ENCODE peak calls at places on chromosomes 16 and 17, in six cellular contexts. One of them, this sample, is unnamed.

GRCh38 chr16:51161440-51162195 is 10.5 kb upstream of the SALL1 start:
- DNase-seq in heart right ventricle: no peak
- DNase-seq in cardiac muscle cell: no peak
- DNase-seq in right lobe of liver: no peak
- DNase-seq in mucosa of descending colon: no peak
- DNase-seq in ovary: no peak
- DNase-seq in this sample: no peak

GRCh38 chr16:56424791-56425438 is 430 bp downstream of the AMFR start:
- DNase-seq in cardiac muscle cell: peak; percentile 15
- DNase-seq in ovary: peak; percentile 67
- DNase-seq in right lobe of liver: peak; percentile 69
- DNase-seq in heart right ventricle: peak; percentile 17
- DNase-seq in mucosa of descending colon: peak; percentile 71
- DNase-seq in this sample: no peak

GRCh38 chr16:87746178-87746577 is 19.6 kb downstream of the KLHDC4 start:
- DNase-seq in right lobe of liver: no peak
- DNase-seq in heart right ventricle: no peak
- DNase-seq in ovary: no peak
- DNase-seq in cardiac muscle cell: no peak
- DNase-seq in mucosa of descending colon: no peak
- DNase-seq in this sample: no peak

GRCh38 chr17:48961516-48962233 is 6.7 kb downstream of the GIP start:
- DNase-seq in mucosa of descending colon: no peak
- DNase-seq in ovary: no peak
- DNase-seq in right lobe of liver: no peak
- DNase-seq in heart right ventricle: no peak
- DNase-seq in cardiac muscle cell: peak; percentile 66
- DNase-seq in this sample: peak; percentile 72

GRCh38 chr17:42055003-42055402 is 4.6 kb upstream of the C17orf113 start:
- DNase-seq in heart right ventricle: no peak
- DNase-seq in right lobe of liver: no peak
- DNase-seq in mucosa of descending colon: no peak
- DNase-seq in cardiac muscle cell: no peak
- DNase-seq in ovary: no peak
- DNase-seq in this sample: no peak

GRCh38 chr17:69474171-69474831 is 59.8 kb downstream of the MAP2K6 start:
- DNase-seq in right lobe of liver: no peak
- DNase-seq in mucosa of descending colon: no peak
- DNase-seq in ovary: no peak
- DNase-seq in heart right ventricle: no peak
- DNase-seq in cardiac muscle cell: no peak
- DNase-seq in this sample: no peak

GRCh38 chr17:5413682-5414081 is 5.8 kb downstream of the NUP88 start:
- DNase-seq in right lobe of liver: no peak
- DNase-seq in cardiac muscle cell: peak; percentile 87
- DNase-seq in mucosa of descending colon: no peak
- DNase-seq in ovary: no peak
- DNase-seq in heart right ventricle: no peak
- DNase-seq in this sample: no peak

GRCh38 chr17:72592242-72592966 is 471.6 kb downstream of the SOX9 start:
- DNase-seq in mucosa of descending colon: peak; percentile 82
- DNase-seq in ovary: no peak
- DNase-seq in right lobe of liver: peak; percentile 60
- DNase-seq in heart right ventricle: peak; percentile 42
- DNase-seq in cardiac muscle cell: peak; percentile 89
- DNase-seq in this sample: peak; percentile 85

GRCh38 chr16:5336898-5337297 is 239.3 kb upstream of the EEF2KMT start:
- DNase-seq in mucosa of descending colon: no peak
- DNase-seq in ovary: no peak
- DNase-seq in heart right ventricle: no peak
- DNase-seq in cardiac muscle cell: no peak
- DNase-seq in right lobe of liver: no peak
- DNase-seq in this sample: no peak

GRCh38 chr16:76819517-76819916 is 371.5 kb upstream of the MON1B start:
- DNase-seq in heart right ventricle: no peak
- DNase-seq in ovary: no peak
- DNase-seq in right lobe of liver: no peak
- DNase-seq in cardiac muscle cell: no peak
- DNase-seq in mucosa of descending colon: no peak
- DNase-seq in this sample: no peak

DNA sequence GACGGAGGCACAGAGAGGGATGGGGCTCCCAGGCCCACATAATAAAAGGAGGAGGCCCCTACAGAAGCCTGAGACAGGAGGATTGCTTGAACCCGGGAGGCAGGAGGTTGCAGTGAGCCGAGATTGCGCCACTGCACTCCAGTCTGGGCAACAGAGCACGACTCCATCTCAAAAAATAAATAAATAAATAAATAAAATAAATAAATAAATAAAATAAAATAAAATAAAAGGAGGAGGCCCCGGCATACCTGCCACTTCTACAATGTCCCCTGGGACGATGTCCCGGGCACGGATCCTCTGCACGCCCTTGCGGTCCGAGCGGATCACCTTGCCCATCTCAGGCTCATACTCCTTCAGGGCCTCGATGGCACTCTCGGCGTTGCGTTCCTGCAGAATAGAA is 13.2 kb downstream of the ATP2A3 start:
- DNase-seq in ovary: no peak
- DNase-seq in cardiac muscle cell: no peak
- DNase-seq in heart right ventricle: no peak
- DNase-seq in mucosa of descending colon: no peak
- DNase-seq in right lobe of liver: no peak
- DNase-seq in this sample: no peak
- H3K36me3 ChIP-seq in ovary: no peaks in the 10 kb centered on the region
- H3K36me3 ChIP-seq in cardiac muscle cell: no peaks in the 10 kb centered on the region
- H3K36me3 ChIP-seq in heart right ventricle: no peaks in the 10 kb centered on the region
- H3K36me3 ChIP-seq in mucosa of descending colon: peaks cover 7% of the 10 kb centered on the region
- H3K36me3 ChIP-seq in right lobe of liver: no peaks in the 10 kb centered on the region
- H3K36me3 ChIP-seq in this sample: no peaks in the 10 kb centered on the region

GRCh38 chr16:79997257-79997656 is 396.7 kb upstream of the MAF start:
- DNase-seq in cardiac muscle cell: peak; percentile 17
- DNase-seq in mucosa of descending colon: no peak
- DNase-seq in heart right ventricle: no peak
- DNase-seq in right lobe of liver: no peak
- DNase-seq in ovary: no peak
- DNase-seq in this sample: no peak
- TF ChIP-seq CTCF in cardiac muscle cell: peak; percentile 26
- TF ChIP-seq CTCF in mucosa of descending colon: no peak
- TF ChIP-seq CTCF in heart right ventricle: peak; percentile 24
- TF ChIP-seq CTCF in right lobe of liver: peak; percentile 34
- TF ChIP-seq CTCF in ovary: no peak
- TF ChIP-seq CTCF in this sample: peak; percentile 32

GRCh38 chr17:28404461-28404811 is 1.6 kb downstream of the SLC46A1 start:
- DNase-seq in ovary: no peak
- DNase-seq in heart right ventricle: no peak
- DNase-seq in right lobe of liver: no peak
- DNase-seq in mucosa of descending colon: no peak
- DNase-seq in cardiac muscle cell: no peak
- DNase-seq in this sample: no peak

GRCh38 chr17:28404812-28405570 is 1.0 kb downstream of the SLC46A1 start:
- DNase-seq in mucosa of descending colon: no peak
- DNase-seq in ovary: peak; percentile 43
- DNase-seq in heart right ventricle: no peak
- DNase-seq in right lobe of liver: peak; percentile 88
- DNase-seq in cardiac muscle cell: no peak
- DNase-seq in this sample: no peak

GRCh38 chr17:28402224-28402630 is 3.8 kb downstream of the SLC46A1 start:
- DNase-seq in heart right ventricle: no peak
- DNase-seq in cardiac muscle cell: no peak
- DNase-seq in right lobe of liver: no peak
- DNase-seq in ovary: no peak
- DNase-seq in mucosa of descending colon: no peak
- DNase-seq in this sample: no peak

GRCh38 chr17:28402844-28403243 is 3.2 kb downstream of the SLC46A1 start:
- DNase-seq in mucosa of descending colon: no peak
- DNase-seq in ovary: no peak
- DNase-seq in cardiac muscle cell: no peak
- DNase-seq in right lobe of liver: no peak
- DNase-seq in heart right ventricle: no peak
- DNase-seq in this sample: no peak

GRCh38 chr17:28404007-28404406 is 2.0 kb downstream of the SLC46A1 start:
- DNase-seq in heart right ventricle: no peak
- DNase-seq in cardiac muscle cell: no peak
- DNase-seq in right lobe of liver: no peak
- DNase-seq in ovary: no peak
- DNase-seq in mucosa of descending colon: no peak
- DNase-seq in this sample: no peak
- H3K4me1 ChIP-seq in heart right ventricle: peaks cover 64% of the 10 kb centered on the region
- H3K4me1 ChIP-seq in cardiac muscle cell: no peaks in the 10 kb centered on the region
- H3K4me1 ChIP-seq in right lobe of liver: peaks cover 21% of the 10 kb centered on the region
- H3K4me1 ChIP-seq in ovary: peaks cover 7% of the 10 kb centered on the region
- H3K4me1 ChIP-seq in mucosa of descending colon: peaks cover 9% of the 10 kb centered on the region
- H3K4me1 ChIP-seq in this sample: peaks cover 25% of the 10 kb centered on the region

DNA sequence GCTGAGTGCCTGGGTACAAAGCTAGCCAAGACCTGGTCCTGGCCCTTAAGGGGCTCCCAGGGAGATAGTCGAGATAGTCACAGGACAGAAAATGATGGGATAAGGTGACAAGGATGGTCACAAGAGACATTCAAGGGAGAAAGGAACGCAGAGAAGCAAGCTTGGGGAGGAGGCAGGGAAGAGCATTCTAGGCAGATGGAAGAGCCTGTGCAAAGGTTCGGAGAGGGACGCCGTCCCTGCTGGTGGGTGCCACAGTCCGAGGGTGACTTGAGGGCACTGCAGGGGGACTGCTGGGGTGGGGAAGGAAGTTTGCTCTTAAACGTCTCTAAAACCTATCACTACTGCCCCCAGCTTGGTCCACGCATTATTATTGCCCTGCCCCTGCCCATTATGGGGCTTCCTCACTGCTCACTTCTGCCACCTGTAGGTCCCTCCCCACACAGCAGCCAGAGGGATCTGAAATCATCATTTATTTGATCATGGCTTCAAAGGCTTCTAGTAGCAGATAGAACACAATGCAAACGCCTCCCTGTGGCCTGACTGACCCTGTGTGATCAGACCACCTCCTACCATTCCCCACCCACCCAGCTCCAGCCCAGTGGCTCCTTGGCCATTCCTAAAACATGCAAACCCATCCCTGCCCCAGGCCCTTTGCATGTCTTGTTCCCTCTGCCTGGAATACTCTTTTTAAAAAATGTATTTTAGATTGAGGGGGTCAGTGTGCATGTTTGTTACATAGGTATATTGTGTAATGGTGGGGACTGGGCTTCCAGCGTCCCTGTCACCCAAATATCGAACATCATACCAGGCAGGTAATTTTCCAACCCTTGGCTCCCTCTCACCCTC is 60.3 kb downstream of the RMI2 start:
- DNase-seq in ovary: no peak
- DNase-seq in heart right ventricle: no peak
- DNase-seq in mucosa of descending colon: no peak
- DNase-seq in cardiac muscle cell: peak; percentile 36
- DNase-seq in right lobe of liver: no peak
- DNase-seq in this sample: no peak
- H3K36me3 ChIP-seq in ovary: no peaks in the 10 kb centered on the region
- H3K36me3 ChIP-seq in heart right ventricle: no peaks in the 10 kb centered on the region
- H3K36me3 ChIP-seq in mucosa of descending colon: no peaks in the 10 kb centered on the region
- H3K36me3 ChIP-seq in cardiac muscle cell: no peaks in the 10 kb centered on the region
- H3K36me3 ChIP-seq in right lobe of liver: no peaks in the 10 kb centered on the region
- H3K36me3 ChIP-seq in this sample: no peaks in the 10 kb centered on the region

GRCh38 chr17:71170070-71170469 is 950.8 kb upstream of the SOX9 start:
- DNase-seq in ovary: no peak
- DNase-seq in right lobe of liver: no peak
- DNase-seq in cardiac muscle cell: no peak
- DNase-seq in heart right ventricle: no peak
- DNase-seq in mucosa of descending colon: no peak
- DNase-seq in this sample: no peak
- TF ChIP-seq CTCF in ovary: no peak
- TF ChIP-seq CTCF in right lobe of liver: no peak
- TF ChIP-seq CTCF in cardiac muscle cell: no peak
- TF ChIP-seq CTCF in heart right ventricle: no peak
- TF ChIP-seq CTCF in mucosa of descending colon: no peak
- TF ChIP-seq CTCF in this sample: no peak

GRCh38 chr16:2485811-2486507 is 11.0 kb downstream of the TBC1D24 start:
- DNase-seq in mucosa of descending colon: peak; percentile 48
- DNase-seq in ovary: no peak
- DNase-seq in heart right ventricle: no peak
- DNase-seq in right lobe of liver: no peak
- DNase-seq in cardiac muscle cell: no peak
- DNase-seq in this sample: no peak

GRCh38 chr16:2484898-2485508 is 10.1 kb downstream of the TBC1D24 start:
- DNase-seq in cardiac muscle cell: no peak
- DNase-seq in heart right ventricle: no peak
- DNase-seq in right lobe of liver: peak; percentile 80
- DNase-seq in ovary: no peak
- DNase-seq in mucosa of descending colon: no peak
- DNase-seq in this sample: no peak

GRCh38 chr16:2483160-2483559 is 8.2 kb downstream of the TBC1D24 start:
- DNase-seq in cardiac muscle cell: no peak
- DNase-seq in ovary: no peak
- DNase-seq in mucosa of descending colon: no peak
- DNase-seq in heart right ventricle: no peak
- DNase-seq in right lobe of liver: no peak
- DNase-seq in this sample: no peak

GRCh38 chr16:2482181-2483107 is 7.5 kb downstream of the TBC1D24 start:
- DNase-seq in ovary: peak; percentile 67
- DNase-seq in mucosa of descending colon: no peak
- DNase-seq in cardiac muscle cell: peak; percentile 71
- DNase-seq in right lobe of liver: no peak
- DNase-seq in heart right ventricle: no peak
- DNase-seq in this sample: no peak

GRCh38 chr16:2483939-2484897 is 9.3 kb downstream of the TBC1D24 start:
- DNase-seq in cardiac muscle cell: no peak
- DNase-seq in ovary: no peak
- DNase-seq in heart right ventricle: no peak
- DNase-seq in mucosa of descending colon: no peak
- DNase-seq in right lobe of liver: no peak
- DNase-seq in this sample: no peak
- H3K4me1 ChIP-seq in cardiac muscle cell: peaks cover 9% of the 10 kb centered on the region
- H3K4me1 ChIP-seq in ovary: peaks cover 14% of the 10 kb centered on the region
- H3K4me1 ChIP-seq in heart right ventricle: peaks cover 45% of the 10 kb centered on the region
- H3K4me1 ChIP-seq in mucosa of descending colon: peaks cover 12% of the 10 kb centered on the region
- H3K4me1 ChIP-seq in right lobe of liver: peaks cover 15% of the 10 kb centered on the region
- H3K4me1 ChIP-seq in this sample: no peaks in the 10 kb centered on the region

This sample was measured in RWPE2.